ENCODE peak calls at places on chromosomes 12 and 14, in six cellular contexts. One of them, this sample, is unnamed.

GRCh38 chr12:50081096-50081808 is 3.9 kb upstream of the SMARCD1 start:
- DNase-seq in pancreas: no peak
- DNase-seq in fibroblast of mammary gland: no peak
- DNase-seq in prostate gland: no peak
- DNase-seq in IMR-90: no peak
- DNase-seq in AG10803: no peak
- DNase-seq in this sample: no peak

GRCh38 chr14:49971156-49972141 is 78.6 kb downstream of the ARF6 start:
- DNase-seq in pancreas: no peak
- DNase-seq in fibroblast of mammary gland: peak
- DNase-seq in prostate gland: no peak
- DNase-seq in IMR-90: peak
- DNase-seq in AG10803: peak
- DNase-seq in this sample: peak

GRCh38 chr12:68482660-68483059 is 128.0 kb upstream of the RAP1B start:
- DNase-seq in pancreas: no peak
- DNase-seq in fibroblast of mammary gland: no peak
- DNase-seq in prostate gland: no peak
- DNase-seq in IMR-90: no peak
- DNase-seq in AG10803: no peak
- DNase-seq in this sample: no peak

GRCh38 chr14:76396714-76397187 is 20.8 kb downstream of the ESRRB start:
- DNase-seq in pancreas: no peak
- DNase-seq in fibroblast of mammary gland: no peak
- DNase-seq in prostate gland: peak
- DNase-seq in IMR-90: no peak
- DNase-seq in AG10803: no peak
- DNase-seq in this sample: no peak

GRCh38 chr12:53756300-53757094 is 4.7 kb upstream of the CISTR start:
- DNase-seq in pancreas: no peak
- DNase-seq in fibroblast of mammary gland: no peak
- DNase-seq in prostate gland: no peak
- DNase-seq in IMR-90: no peak
- DNase-seq in AG10803: no peak
- DNase-seq in this sample: no peak

GRCh38 chr14:87643005-87643404 is 350.0 kb downstream of the GALC start:
- DNase-seq in pancreas: no peak
- DNase-seq in fibroblast of mammary gland: peak
- DNase-seq in prostate gland: no peak
- DNase-seq in IMR-90: no peak
- DNase-seq in AG10803: peak
- DNase-seq in this sample: no peak

GRCh38 chr12:4664111-4664510 is 15.2 kb downstream of the NDUFA9 start:
- DNase-seq in pancreas: no peak
- DNase-seq in fibroblast of mammary gland: peak
- DNase-seq in prostate gland: no peak
- DNase-seq in IMR-90: peak
- DNase-seq in AG10803: peak
- DNase-seq in this sample: peak

GRCh38 chr12:98893126-98893525 is 248.0 kb downstream of the APAF1 start:
- DNase-seq in pancreas: no peak
- DNase-seq in fibroblast of mammary gland: no peak
- DNase-seq in prostate gland: no peak
- DNase-seq in IMR-90: no peak
- DNase-seq in AG10803: no peak
- DNase-seq in this sample: no peak

GRCh38 chr12:115398311-115398781 is 714.4 kb upstream of the TBX3 start:
- DNase-seq in pancreas: no peak
- DNase-seq in fibroblast of mammary gland: no peak
- DNase-seq in prostate gland: no peak
- DNase-seq in IMR-90: no peak
- DNase-seq in AG10803: peak
- DNase-seq in this sample: peak

GRCh38 chr12:89354630-89354931 is 2.3 kb upstream of the DUSP6 start:
- DNase-seq in pancreas: no peak
- DNase-seq in fibroblast of mammary gland: no peak
- DNase-seq in prostate gland: no peak
- DNase-seq in IMR-90: peak
- DNase-seq in AG10803: no peak
- DNase-seq in this sample: no peak

GRCh38 chr14:62956413-62956812 is 88.8 kb downstream of the KCNH5 start:
- DNase-seq in pancreas: no peak
- DNase-seq in fibroblast of mammary gland: peak
- DNase-seq in prostate gland: no peak
- DNase-seq in IMR-90: peak
- DNase-seq in AG10803: no peak
- DNase-seq in this sample: peak

GRCh38 chr12:27324452-27324999 is 8.1 kb upstream of the BMAL2 start:
- DNase-seq in pancreas: no peak
- DNase-seq in fibroblast of mammary gland: no peak
- DNase-seq in prostate gland: no peak
- DNase-seq in IMR-90: no peak
- DNase-seq in AG10803: peak
- DNase-seq in this sample: no peak

GRCh38 chr14:103529383-103530365 is 678 bp downstream of the TRMT61A start:
- DNase-seq in pancreas: no peak
- DNase-seq in fibroblast of mammary gland: no peak
- DNase-seq in prostate gland: no peak
- DNase-seq in IMR-90: no peak
- DNase-seq in AG10803: no peak
- DNase-seq in this sample: no peak

GRCh38 chr12:96293093-96293492 is 98.9 kb downstream of the ELK3 start:
- DNase-seq in pancreas: no peak
- DNase-seq in fibroblast of mammary gland: no peak
- DNase-seq in prostate gland: no peak
- DNase-seq in IMR-90: no peak
- DNase-seq in AG10803: no peak
- DNase-seq in this sample: no peak

GRCh38 chr14:21924479-21924878 is 250.9 kb upstream of the OR4E1 start:
- DNase-seq in pancreas: no peak
- DNase-seq in fibroblast of mammary gland: no peak
- DNase-seq in prostate gland: no peak
- DNase-seq in IMR-90: no peak
- DNase-seq in AG10803: no peak
- DNase-seq in this sample: no peak

GRCh38 chr12:87280356-87280755 is 748.8 kb downstream of the C12orf50 start:
- DNase-seq in pancreas: no peak
- DNase-seq in fibroblast of mammary gland: no peak
- DNase-seq in prostate gland: no peak
- DNase-seq in IMR-90: no peak
- DNase-seq in AG10803: no peak
- DNase-seq in this sample: no peak

GRCh38 chr12:14545144-14546124 is 22.2 kb downstream of the PLBD1 start:
- DNase-seq in pancreas: no peak
- DNase-seq in fibroblast of mammary gland: no peak
- DNase-seq in prostate gland: no peak
- DNase-seq in IMR-90: no peak
- DNase-seq in AG10803: no peak
- DNase-seq in this sample: no peak

GRCh38 chr12:32107376-32108267 is 975 bp downstream of the BICD1 start:
- DNase-seq in pancreas: no peak
- DNase-seq in fibroblast of mammary gland: peak
- DNase-seq in prostate gland: no peak
- DNase-seq in IMR-90: peak
- DNase-seq in AG10803: peak
- DNase-seq in this sample: peak

GRCh38 chr12:68279227-68280054 is 26.0 kb upstream of the IL22 start:
- DNase-seq in pancreas: no peak
- DNase-seq in fibroblast of mammary gland: no peak
- DNase-seq in prostate gland: no peak
- DNase-seq in IMR-90: peak
- DNase-seq in AG10803: no peak
- DNase-seq in this sample: peak

GRCh38 chr12:124466200-124467128 is 100.9 kb downstream of the NCOR2 start:
- DNase-seq in pancreas: no peak
- DNase-seq in fibroblast of mammary gland: peak
- DNase-seq in prostate gland: no peak
- DNase-seq in IMR-90: peak
- DNase-seq in AG10803: no peak
- DNase-seq in this sample: peak

GRCh38 chr12:120012067-120012621 is 23.1 kb downstream of the BICDL1 start:
- DNase-seq in pancreas: no peak
- DNase-seq in fibroblast of mammary gland: peak
- DNase-seq in prostate gland: no peak
- DNase-seq in IMR-90: peak
- DNase-seq in AG10803: no peak
- DNase-seq in this sample: peak

GRCh38 chr12:14417717-14418116 is 52.2 kb downstream of the ATF7IP start:
- DNase-seq in pancreas: peak
- DNase-seq in fibroblast of mammary gland: peak
- DNase-seq in prostate gland: no peak
- DNase-seq in IMR-90: peak
- DNase-seq in AG10803: peak
- DNase-seq in this sample: peak

GRCh38 chr14:92890830-92891598 is 31.9 kb upstream of the CHGA start:
- DNase-seq in pancreas: no peak
- DNase-seq in fibroblast of mammary gland: no peak
- DNase-seq in prostate gland: no peak
- DNase-seq in IMR-90: no peak
- DNase-seq in AG10803: no peak
- DNase-seq in this sample: no peak

GRCh38 chr12:62192486-62193250 is 67.5 kb upstream of the USP15 start:
- DNase-seq in pancreas: peak
- DNase-seq in fibroblast of mammary gland: peak
- DNase-seq in prostate gland: peak
- DNase-seq in IMR-90: peak
- DNase-seq in AG10803: peak
- DNase-seq in this sample: peak

GRCh38 chr12:24728366-24728765 is 220.5 kb downstream of the BCAT1 start:
- DNase-seq in pancreas: no peak
- DNase-seq in fibroblast of mammary gland: peak
- DNase-seq in prostate gland: no peak
- DNase-seq in IMR-90: peak
- DNase-seq in AG10803: peak
- DNase-seq in this sample: peak
- TF ChIP-seq CTCF in pancreas: no peak
- TF ChIP-seq CTCF in fibroblast of mammary gland: peak
- TF ChIP-seq CTCF in prostate gland: no peak
- TF ChIP-seq CTCF in IMR-90: peak
- TF ChIP-seq CTCF in AG10803: peak
- TF ChIP-seq CTCF in this sample: peak

DNA sequence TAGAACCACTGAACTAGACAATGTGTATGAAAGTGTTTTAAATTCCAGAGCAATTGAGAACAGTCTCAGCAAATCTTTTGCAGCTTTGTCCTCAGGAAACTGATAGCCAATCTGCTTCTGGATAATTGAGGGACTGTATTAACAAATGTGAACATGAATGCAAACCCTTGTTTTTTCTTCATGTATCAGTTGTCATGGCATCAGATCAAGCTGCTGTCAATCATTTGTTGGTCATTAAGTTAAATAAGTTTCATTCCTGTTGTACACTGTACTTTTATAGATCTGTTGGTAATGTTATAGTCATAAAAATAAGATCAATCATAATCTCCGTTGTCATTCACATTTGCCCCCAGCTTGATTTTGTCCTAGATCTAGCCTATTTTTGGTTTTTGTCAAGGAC is 65.5 kb upstream of the RFX4 start:
- DNase-seq in pancreas: no peak
- DNase-seq in fibroblast of mammary gland: no peak
- DNase-seq in prostate gland: no peak
- DNase-seq in IMR-90: no peak
- DNase-seq in AG10803: no peak
- DNase-seq in this sample: no peak
- H3K4me3 ChIP-seq in pancreas: no peak
- H3K4me3 ChIP-seq in fibroblast of mammary gland: no peak
- H3K4me3 ChIP-seq in prostate gland: no peak
- H3K4me3 ChIP-seq in IMR-90: no peak
- H3K4me3 ChIP-seq in AG10803: no peak
- H3K4me3 ChIP-seq in this sample: no peak

GRCh38 chr12:39365364-39366001 is 77.4 kb downstream of the KIF21A start:
- DNase-seq in pancreas: no peak
- DNase-seq in fibroblast of mammary gland: peak
- DNase-seq in prostate gland: no peak
- DNase-seq in IMR-90: no peak
- DNase-seq in AG10803: no peak
- DNase-seq in this sample: peak
- TF ChIP-seq CTCF in pancreas: no peak
- TF ChIP-seq CTCF in fibroblast of mammary gland: peak
- TF ChIP-seq CTCF in prostate gland: no peak
- TF ChIP-seq CTCF in IMR-90: no peak
- TF ChIP-seq CTCF in AG10803: peak
- TF ChIP-seq CTCF in this sample: no peak

GRCh38 chr12:46400406-46400805 is 27.8 kb upstream of the SLC38A2 start:
- DNase-seq in pancreas: no peak
- DNase-seq in fibroblast of mammary gland: peak
- DNase-seq in prostate gland: no peak
- DNase-seq in IMR-90: peak
- DNase-seq in AG10803: peak
- DNase-seq in this sample: no peak
- H3K4me3 ChIP-seq in pancreas: no peak
- H3K4me3 ChIP-seq in fibroblast of mammary gland: no peak
- H3K4me3 ChIP-seq in prostate gland: no peak
- H3K4me3 ChIP-seq in IMR-90: no peak
- H3K4me3 ChIP-seq in AG10803: no peak
- H3K4me3 ChIP-seq in this sample: no peak

DNA sequence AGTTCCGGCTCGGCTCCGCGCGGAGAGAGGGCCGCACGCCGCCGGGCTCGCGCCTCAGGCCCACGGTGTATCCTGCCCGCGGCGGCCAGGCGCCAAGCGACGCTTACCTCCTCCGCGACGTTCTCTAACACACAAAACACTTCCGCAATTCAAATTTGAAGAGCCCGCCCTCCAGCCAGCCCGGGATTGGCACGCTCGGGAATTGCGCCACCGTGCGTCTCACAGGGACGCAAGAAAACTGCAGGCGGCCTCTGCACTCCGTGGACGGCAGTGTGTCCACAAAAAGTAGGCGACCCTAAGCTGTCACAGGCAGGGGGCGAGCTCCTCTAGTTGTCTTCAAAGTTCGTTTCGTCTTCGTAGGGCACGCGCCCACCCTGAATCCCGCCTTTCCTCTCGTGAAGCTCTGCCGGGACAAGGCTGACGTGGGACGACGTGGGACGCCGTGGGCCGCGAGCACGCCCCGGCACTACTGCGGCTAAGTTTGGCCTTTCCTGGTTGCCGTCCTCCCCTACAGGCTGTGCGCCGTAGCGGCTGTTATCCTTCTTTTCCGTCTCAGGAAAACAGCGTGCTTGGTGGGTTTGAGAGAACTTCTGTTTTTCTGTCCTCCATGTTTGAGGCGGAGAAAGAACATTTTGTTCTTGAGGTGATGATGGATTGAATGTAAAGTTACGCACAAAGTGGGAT is at the start of gene MIS18BP1:
- DNase-seq in pancreas: peak
- DNase-seq in fibroblast of mammary gland: peak
- DNase-seq in prostate gland: peak
- DNase-seq in IMR-90: peak
- DNase-seq in AG10803: peak
- DNase-seq in this sample: peak
- TF ChIP-seq CTCF in pancreas: peak
- TF ChIP-seq CTCF in fibroblast of mammary gland: peak
- TF ChIP-seq CTCF in prostate gland: peak
- TF ChIP-seq CTCF in IMR-90: peak
- TF ChIP-seq CTCF in AG10803: peak
- TF ChIP-seq CTCF in this sample: peak

This sample was measured in cardiac fibroblast.